ENCODE peak calls at places on chromosomes 12 and 14, in nine cellular contexts. One of them, this sample, is unnamed.

GRCh38 chr12:98733667-98734350 is 88.7 kb downstream of the APAF1 start:
- DNase-seq in right lobe of liver: no peak
- DNase-seq in breast epithelium: no peak
- DNase-seq in HCT116: no peak
- DNase-seq in body of pancreas: no peak
- DNase-seq in ovary: no peak
- DNase-seq in adrenal gland: no peak
- DNase-seq in upper lobe of left lung: no peak
- DNase-seq in Peyer's patch: no peak
- DNase-seq in this sample: no peak

GRCh38 chr12:108701779-108702435 is 29.4 kb downstream of the CORO1C start:
- DNase-seq in adrenal gland: no peak
- DNase-seq in ovary: no peak
- DNase-seq in Peyer's patch: no peak
- DNase-seq in right lobe of liver: no peak
- DNase-seq in HCT116: no peak
- DNase-seq in breast epithelium: no peak
- DNase-seq in body of pancreas: no peak
- DNase-seq in upper lobe of left lung: no peak
- DNase-seq in this sample: no peak

GRCh38 chr14:54653764-54654469 is 87.0 kb downstream of the SAMD4A start:
- DNase-seq in right lobe of liver: no peak
- DNase-seq in breast epithelium: no peak
- DNase-seq in body of pancreas: no peak
- DNase-seq in ovary: no peak
- DNase-seq in adrenal gland: peak; percentile 85
- DNase-seq in upper lobe of left lung: no peak
- DNase-seq in Peyer's patch: no peak
- DNase-seq in HCT116: no peak
- DNase-seq in this sample: no peak

GRCh38 chr14:54229136-54229535 is 167.7 kb upstream of the CDKN3 start:
- DNase-seq in HCT116: no peak
- DNase-seq in breast epithelium: no peak
- DNase-seq in adrenal gland: no peak
- DNase-seq in right lobe of liver: no peak
- DNase-seq in ovary: no peak
- DNase-seq in Peyer's patch: no peak
- DNase-seq in body of pancreas: no peak
- DNase-seq in upper lobe of left lung: no peak
- DNase-seq in this sample: no peak

GRCh38 chr14:55752580-55753365 is 172.8 kb downstream of the KTN1 start:
- DNase-seq in adrenal gland: no peak
- DNase-seq in ovary: no peak
- DNase-seq in Peyer's patch: no peak
- DNase-seq in HCT116: no peak
- DNase-seq in body of pancreas: peak; percentile 59
- DNase-seq in upper lobe of left lung: peak; percentile 58
- DNase-seq in breast epithelium: peak; percentile 64
- DNase-seq in right lobe of liver: no peak
- DNase-seq in this sample: no peak

GRCh38 chr14:34699873-34700621 is 14.3 kb downstream of the CFL2 start:
- DNase-seq in body of pancreas: no peak
- DNase-seq in HCT116: peak; percentile 72
- DNase-seq in breast epithelium: no peak
- DNase-seq in Peyer's patch: no peak
- DNase-seq in right lobe of liver: no peak
- DNase-seq in upper lobe of left lung: no peak
- DNase-seq in ovary: no peak
- DNase-seq in adrenal gland: no peak
- DNase-seq in this sample: no peak

GRCh38 chr12:120886194-120887018 is 17.8 kb downstream of the SPPL3 start:
- DNase-seq in HCT116: no peak
- DNase-seq in ovary: no peak
- DNase-seq in body of pancreas: no peak
- DNase-seq in right lobe of liver: no peak
- DNase-seq in Peyer's patch: no peak
- DNase-seq in adrenal gland: no peak
- DNase-seq in upper lobe of left lung: no peak
- DNase-seq in breast epithelium: no peak
- DNase-seq in this sample: no peak

GRCh38 chr12:110223777-110224378 is 57.2 kb upstream of the ATP2A2 start:
- DNase-seq in Peyer's patch: no peak
- DNase-seq in right lobe of liver: no peak
- DNase-seq in body of pancreas: no peak
- DNase-seq in upper lobe of left lung: no peak
- DNase-seq in HCT116: no peak
- DNase-seq in adrenal gland: no peak
- DNase-seq in breast epithelium: no peak
- DNase-seq in ovary: no peak
- DNase-seq in this sample: no peak

GRCh38 chr14:53979141-53979673 is 22.6 kb upstream of the BMP4 start:
- DNase-seq in HCT116: no peak
- DNase-seq in Peyer's patch: no peak
- DNase-seq in right lobe of liver: no peak
- DNase-seq in body of pancreas: no peak
- DNase-seq in adrenal gland: no peak
- DNase-seq in upper lobe of left lung: no peak
- DNase-seq in breast epithelium: no peak
- DNase-seq in ovary: no peak
- DNase-seq in this sample: no peak

GRCh38 chr12:47772738-47773061 is 338 bp upstream of the SLC48A1 start:
- DNase-seq in Peyer's patch: no peak
- DNase-seq in ovary: no peak
- DNase-seq in breast epithelium: no peak
- DNase-seq in HCT116: no peak
- DNase-seq in right lobe of liver: no peak
- DNase-seq in body of pancreas: no peak
- DNase-seq in adrenal gland: no peak
- DNase-seq in upper lobe of left lung: no peak
- DNase-seq in this sample: no peak

GRCh38 chr12:47772094-47772660 is 861 bp upstream of the SLC48A1 start:
- DNase-seq in breast epithelium: no peak
- DNase-seq in adrenal gland: no peak
- DNase-seq in ovary: no peak
- DNase-seq in right lobe of liver: no peak
- DNase-seq in body of pancreas: no peak
- DNase-seq in upper lobe of left lung: no peak
- DNase-seq in HCT116: no peak
- DNase-seq in Peyer's patch: no peak
- DNase-seq in this sample: no peak

GRCh38 chr12:47774664-47775063 is 1.6 kb downstream of the SLC48A1 start:
- DNase-seq in upper lobe of left lung: no peak
- DNase-seq in body of pancreas: no peak
- DNase-seq in Peyer's patch: no peak
- DNase-seq in breast epithelium: no peak
- DNase-seq in ovary: no peak
- DNase-seq in HCT116: no peak
- DNase-seq in adrenal gland: no peak
- DNase-seq in right lobe of liver: no peak
- DNase-seq in this sample: no peak

GRCh38 chr12:47773858-47774580 is 981 bp downstream of the SLC48A1 start:
- DNase-seq in ovary: no peak
- DNase-seq in body of pancreas: no peak
- DNase-seq in adrenal gland: no peak
- DNase-seq in right lobe of liver: no peak
- DNase-seq in breast epithelium: no peak
- DNase-seq in upper lobe of left lung: no peak
- DNase-seq in Peyer's patch: no peak
- DNase-seq in HCT116: no peak
- DNase-seq in this sample: no peak

DNA sequence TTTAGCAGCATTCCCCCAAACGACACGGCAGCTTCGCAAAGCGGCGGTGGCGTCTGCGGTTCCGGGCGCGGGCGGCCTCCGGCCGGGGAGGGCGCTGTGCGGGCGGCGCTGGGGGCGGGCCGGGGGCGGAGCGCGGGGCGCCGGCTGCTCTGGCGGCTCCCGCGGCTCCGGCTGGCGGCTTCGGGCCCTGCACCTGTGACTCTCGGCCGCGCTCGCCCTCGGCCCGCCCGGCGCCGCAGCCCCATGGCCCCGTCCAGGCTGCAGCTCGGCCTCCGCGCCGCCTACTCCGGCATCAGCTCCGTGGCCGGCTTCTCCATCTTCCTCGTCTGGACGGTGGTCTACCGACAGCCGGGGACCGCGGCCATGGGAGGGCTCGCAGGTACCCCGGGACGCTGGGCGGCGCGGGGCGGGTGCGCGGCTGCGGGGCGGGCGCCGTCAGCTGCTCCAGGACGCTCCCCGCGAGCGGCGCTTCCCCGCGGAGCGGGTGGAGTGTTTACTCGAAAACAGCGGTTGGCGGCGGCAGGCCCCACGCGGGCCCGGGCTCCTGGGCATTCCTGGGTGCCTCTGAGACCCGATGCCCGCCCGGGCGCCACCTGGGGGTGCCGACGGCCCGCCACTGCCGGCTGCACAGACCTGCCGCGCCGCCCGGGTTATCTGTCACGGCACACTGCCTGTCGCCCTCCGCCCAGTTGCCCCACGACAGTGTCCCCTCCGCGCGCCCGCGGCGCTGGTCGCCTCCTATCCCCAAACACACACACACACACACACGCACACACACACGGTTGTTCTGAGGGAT is at the start of gene SLC48A1:
- DNase-seq in right lobe of liver: peak; percentile 83
- DNase-seq in breast epithelium: peak; percentile 63
- DNase-seq in adrenal gland: peak; percentile 78
- DNase-seq in body of pancreas: peak; percentile 81
- DNase-seq in upper lobe of left lung: peak; percentile 82
- DNase-seq in Peyer's patch: peak; percentile 86
- DNase-seq in ovary: peak; percentile 73
- DNase-seq in HCT116: no peak
- DNase-seq in this sample: no peak
- TF ChIP-seq POLR2A in right lobe of liver: peak; percentile 88
- TF ChIP-seq POLR2A in breast epithelium: no peak
- TF ChIP-seq POLR2A in adrenal gland: peak; percentile 91
- TF ChIP-seq POLR2A in body of pancreas: peak; percentile 82
- TF ChIP-seq POLR2A in upper lobe of left lung: no peak
- TF ChIP-seq POLR2A in Peyer's patch: peak; percentile 58
- TF ChIP-seq POLR2A in ovary: peak; percentile 77
- TF ChIP-seq POLR2A in HCT116: peak; percentile 46
- TF ChIP-seq POLR2A in this sample: peak; percentile 8

GRCh38 chr12:116448165-116448756 is 110.9 kb upstream of the MAP1LC3B2 start:
- DNase-seq in ovary: no peak
- DNase-seq in right lobe of liver: no peak
- DNase-seq in adrenal gland: no peak
- DNase-seq in HCT116: no peak
- DNase-seq in Peyer's patch: peak; percentile 56
- DNase-seq in body of pancreas: no peak
- DNase-seq in breast epithelium: no peak
- DNase-seq in upper lobe of left lung: no peak
- DNase-seq in this sample: no peak
- TF ChIP-seq POLR2A in ovary: no peak
- TF ChIP-seq POLR2A in right lobe of liver: no peak
- TF ChIP-seq POLR2A in adrenal gland: no peak
- TF ChIP-seq POLR2A in HCT116: no peak
- TF ChIP-seq POLR2A in Peyer's patch: no peak
- TF ChIP-seq POLR2A in body of pancreas: no peak
- TF ChIP-seq POLR2A in breast epithelium: no peak
- TF ChIP-seq POLR2A in upper lobe of left lung: no peak
- TF ChIP-seq POLR2A in this sample: no peak

GRCh38 chr12:53344824-53345485 is 8.8 kb upstream of the SP7 start:
- DNase-seq in Peyer's patch: peak; percentile 86
- DNase-seq in upper lobe of left lung: peak; percentile 74
- DNase-seq in adrenal gland: peak; percentile 88
- DNase-seq in breast epithelium: peak; percentile 72
- DNase-seq in right lobe of liver: peak; percentile 70
- DNase-seq in ovary: peak; percentile 80
- DNase-seq in body of pancreas: peak; percentile 75
- DNase-seq in HCT116: no peak
- DNase-seq in this sample: no peak

GRCh38 chr12:53343449-53343848 is 7.3 kb upstream of the SP7 start:
- DNase-seq in ovary: no peak
- DNase-seq in Peyer's patch: no peak
- DNase-seq in HCT116: no peak
- DNase-seq in body of pancreas: no peak
- DNase-seq in breast epithelium: no peak
- DNase-seq in upper lobe of left lung: no peak
- DNase-seq in right lobe of liver: no peak
- DNase-seq in adrenal gland: no peak
- DNase-seq in this sample: no peak

GRCh38 chr12:53343978-53344377 is 7.8 kb upstream of the SP7 start:
- DNase-seq in HCT116: no peak
- DNase-seq in breast epithelium: no peak
- DNase-seq in upper lobe of left lung: no peak
- DNase-seq in Peyer's patch: no peak
- DNase-seq in adrenal gland: no peak
- DNase-seq in ovary: no peak
- DNase-seq in body of pancreas: no peak
- DNase-seq in right lobe of liver: no peak
- DNase-seq in this sample: no peak

GRCh38 chr12:53344487-53344823 is 8.3 kb upstream of the SP7 start:
- DNase-seq in Peyer's patch: no peak
- DNase-seq in adrenal gland: no peak
- DNase-seq in upper lobe of left lung: no peak
- DNase-seq in breast epithelium: no peak
- DNase-seq in body of pancreas: no peak
- DNase-seq in HCT116: no peak
- DNase-seq in ovary: peak; percentile 20
- DNase-seq in right lobe of liver: no peak
- DNase-seq in this sample: no peak

DNA sequence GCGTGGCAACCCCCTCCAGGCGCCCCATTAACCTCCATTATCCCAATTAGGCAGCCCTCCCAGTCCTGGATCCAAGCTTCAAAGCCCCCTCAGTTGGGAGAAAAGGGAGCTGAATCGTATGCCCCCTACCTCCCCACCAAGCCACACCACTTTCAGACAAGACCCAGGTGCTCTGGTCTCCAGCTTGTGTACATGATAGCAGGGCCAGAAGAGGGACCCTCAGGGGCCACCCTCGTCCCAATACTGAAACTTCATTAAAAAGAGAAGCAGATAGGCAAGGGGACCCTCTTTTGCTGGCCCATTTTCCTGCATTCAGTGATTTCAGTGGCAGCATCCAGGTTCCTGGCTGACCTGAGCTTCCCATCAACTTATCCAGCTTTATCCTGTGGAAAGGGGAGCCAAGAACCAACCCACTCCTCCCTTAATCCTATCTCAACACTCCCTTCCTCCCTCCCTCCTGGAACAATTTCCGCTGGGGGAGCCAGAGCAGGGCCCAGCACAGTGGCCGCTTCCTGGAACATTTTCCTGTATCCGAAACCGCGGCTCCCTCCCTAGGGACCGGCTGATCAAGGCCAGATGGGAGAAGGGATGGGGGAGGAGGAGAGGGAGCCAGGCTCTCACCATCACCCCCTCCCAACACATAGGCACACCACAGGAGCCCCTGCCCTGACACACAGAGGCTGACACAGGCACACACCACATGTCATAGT is 9.5 kb upstream of the SP7 start:
- DNase-seq in body of pancreas: no peak
- DNase-seq in upper lobe of left lung: no peak
- DNase-seq in HCT116: no peak
- DNase-seq in Peyer's patch: no peak
- DNase-seq in breast epithelium: no peak
- DNase-seq in right lobe of liver: no peak
- DNase-seq in adrenal gland: no peak
- DNase-seq in ovary: peak; percentile 23
- DNase-seq in this sample: no peak
- TF ChIP-seq POLR2A in body of pancreas: no peak
- TF ChIP-seq POLR2A in upper lobe of left lung: no peak
- TF ChIP-seq POLR2A in HCT116: no peak
- TF ChIP-seq POLR2A in Peyer's patch: no peak
- TF ChIP-seq POLR2A in breast epithelium: no peak
- TF ChIP-seq POLR2A in right lobe of liver: no peak
- TF ChIP-seq POLR2A in adrenal gland: no peak
- TF ChIP-seq POLR2A in ovary: no peak
- TF ChIP-seq POLR2A in this sample: no peak

GRCh38 chr12:68332726-68333630 is 816 bp upstream of the MDM1 start:
- DNase-seq in HCT116: no peak
- DNase-seq in upper lobe of left lung: no peak
- DNase-seq in body of pancreas: no peak
- DNase-seq in right lobe of liver: no peak
- DNase-seq in breast epithelium: no peak
- DNase-seq in ovary: no peak
- DNase-seq in adrenal gland: no peak
- DNase-seq in Peyer's patch: no peak
- DNase-seq in this sample: no peak
- TF ChIP-seq POLR2A in HCT116: no peak
- TF ChIP-seq POLR2A in upper lobe of left lung: no peak
- TF ChIP-seq POLR2A in body of pancreas: no peak
- TF ChIP-seq POLR2A in right lobe of liver: no peak
- TF ChIP-seq POLR2A in breast epithelium: no peak
- TF ChIP-seq POLR2A in ovary: no peak
- TF ChIP-seq POLR2A in adrenal gland: no peak
- TF ChIP-seq POLR2A in Peyer's patch: no peak
- TF ChIP-seq POLR2A in this sample: no peak